ENCODE peak calls at places on chromosomes 1 and 21, in eight cellular contexts. W, P, V, I, E, M, S and F are unnamed samples.

GRCh38 chr1:24795236-24795635 is 50.0 kb downstream of the CLIC4 start:
- DNase-seq in W (no peak), P (no peak), V (no peak), I (peak; percentile 51), E (no peak), M (no peak), S (no peak), F (no peak)

GRCh38 chr1:14815175-14815882 is 216.8 kb downstream of the KAZN start:
- DNase-seq in W (no peak), P (no peak), V (no peak), I (no peak), E (no peak), M (no peak), S (no peak), F (no peak)

GRCh38 chr1:83998205-83998598 is 730 bp downstream of the TTLL7 start:
- DNase-seq in W (peak; percentile 9), P (no peak), V (no peak), I (peak; percentile 33), E (no peak), M (no peak), S (no peak), F (no peak)

GRCh38 chr1:12129624-12130023 is 37.2 kb upstream of the TNFRSF1B start:
- DNase-seq in W (no peak), P (no peak), V (no peak), I (no peak), E (no peak), M (no peak), S (no peak), F (no peak)

GRCh38 chr21:42653492-42654061 is at the start of gene PDE9A:
- DNase-seq in W (no peak), P (no peak), V (peak; percentile 86), I (no peak), E (peak; percentile 36), M (no peak), S (no peak), F (no peak)

GRCh38 chr1:76006234-76006633 is 68.3 kb upstream of the ST6GALNAC3 start:
- DNase-seq in W (peak; percentile 94), P (no peak), V (no peak), I (peak; percentile 49), E (no peak), M (no peak), S (peak; percentile 65), F (no peak)

GRCh38 chr1:176855434-176855745 is 309.1 kb downstream of the ASTN1 start:
- DNase-seq in W (no peak), P (no peak), V (no peak), I (no peak), E (no peak), M (no peak), S (no peak), F (no peak)

GRCh38 chr1:116112388-116113140 is 1.4 kb downstream of the MAB21L3 start:
- DNase-seq in W (no peak), P (no peak), V (no peak), I (no peak), E (no peak), M (no peak), S (no peak), F (no peak)

GRCh38 chr21:33314096-33314495 is 10.7 kb upstream of the IFNAR1 start:
- DNase-seq in W (no peak), P (no peak), V (no peak), I (peak; percentile 22), E (no peak), M (no peak), S (no peak), F (peak; percentile 40)

DNA sequence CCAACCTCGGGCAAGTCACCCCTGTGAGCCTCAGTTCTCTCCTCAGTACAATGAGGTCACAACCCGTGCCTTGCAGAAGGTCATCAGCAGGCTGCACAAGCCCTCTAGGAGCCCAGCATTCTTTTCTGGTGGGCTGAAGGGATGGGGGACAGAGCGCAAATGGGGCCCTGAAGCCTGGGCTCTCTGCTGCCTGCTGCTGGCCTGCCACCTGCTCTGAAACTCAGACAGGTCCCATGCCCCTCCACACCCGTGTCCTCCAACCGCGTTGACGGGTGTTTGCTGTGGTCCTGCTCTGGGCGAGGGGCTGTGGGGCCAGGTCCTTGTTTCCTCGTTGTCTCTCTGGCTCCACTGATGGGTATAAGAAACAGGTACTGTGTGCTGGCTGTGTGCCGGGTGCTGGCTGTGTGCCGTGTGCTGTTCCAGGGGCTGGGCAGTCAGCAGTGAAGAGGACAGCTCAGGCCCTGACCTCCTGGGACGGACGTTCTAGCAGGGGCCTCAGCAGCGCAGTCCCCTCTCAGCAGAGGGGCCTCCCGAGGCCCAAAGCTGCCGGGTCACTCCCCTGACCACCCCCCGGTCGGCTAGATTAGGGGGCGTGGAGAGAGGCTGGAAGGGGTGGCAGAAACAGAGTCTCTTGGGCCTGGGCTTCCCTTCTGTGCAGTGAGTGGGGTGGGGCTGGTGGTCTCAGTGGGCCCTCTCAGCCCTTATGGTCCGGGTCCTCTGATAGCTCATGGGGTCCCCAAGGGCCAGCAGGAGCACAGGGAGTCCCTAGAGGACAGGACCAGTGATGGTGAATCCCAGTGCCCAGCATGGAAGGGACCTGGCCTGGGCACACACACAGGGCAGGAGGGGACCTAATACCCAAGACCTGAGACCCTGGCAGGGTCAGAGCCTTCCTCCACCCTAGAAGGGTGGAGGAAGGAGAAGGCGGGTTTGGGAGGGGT is 42.1 kb downstream of the DMRTB1 start:
- DNase-seq in W (no peak), P (no peak), V (peak; percentile 79), I (no peak), E (no peak), M (no peak), S (no peak), F (no peak)
- TF ChIP-seq CTCF in W (no peak), P (no peak), V (no peak), I (no peak), E (no peak), M (no peak), S (no peak), F (no peak)

GRCh38 chr1:109482796-109483638 is 688 bp upstream of the ATXN7L2 start:
- DNase-seq in W (no peak), P (peak; percentile 41), V (peak; percentile 89), I (no peak), E (peak; percentile 36), M (no peak), S (no peak), F (no peak)

GRCh38 chr1:109484519-109484975 is 842 bp downstream of the ATXN7L2 start:
- DNase-seq in W (no peak), P (no peak), V (peak; percentile 65), I (no peak), E (no peak), M (no peak), S (no peak), F (no peak)

GRCh38 chr1:109482242-109482641 is 1.5 kb upstream of the ATXN7L2 start:
- DNase-seq in W (no peak), P (no peak), V (no peak), I (no peak), E (no peak), M (no peak), S (no peak), F (no peak)

GRCh38 chr1:109483658-109484518 is at the start of gene ATXN7L2:
- DNase-seq in W (peak; percentile 92), P (peak; percentile 84), V (peak; percentile 100), I (peak; percentile 91), E (peak; percentile 94), M (peak; percentile 92), S (peak; percentile 86), F (no peak)

GRCh38 chr1:109485001-109485400 is 1.3 kb downstream of the ATXN7L2 start:
- DNase-seq in W (no peak), P (no peak), V (no peak), I (no peak), E (no peak), M (no peak), S (no peak), F (no peak)
- H3K4me3 ChIP-seq in W (no peak overlapping the region), P (peak overlapping the region; percentile 84), V (peak overlapping the region; percentile 93), I (peak overlapping the region; percentile 80), E (peak overlapping the region; percentile 78), M (no peak overlapping the region), S (peak overlapping the region; percentile 91), F (peak overlapping the region; percentile 82)

DNA sequence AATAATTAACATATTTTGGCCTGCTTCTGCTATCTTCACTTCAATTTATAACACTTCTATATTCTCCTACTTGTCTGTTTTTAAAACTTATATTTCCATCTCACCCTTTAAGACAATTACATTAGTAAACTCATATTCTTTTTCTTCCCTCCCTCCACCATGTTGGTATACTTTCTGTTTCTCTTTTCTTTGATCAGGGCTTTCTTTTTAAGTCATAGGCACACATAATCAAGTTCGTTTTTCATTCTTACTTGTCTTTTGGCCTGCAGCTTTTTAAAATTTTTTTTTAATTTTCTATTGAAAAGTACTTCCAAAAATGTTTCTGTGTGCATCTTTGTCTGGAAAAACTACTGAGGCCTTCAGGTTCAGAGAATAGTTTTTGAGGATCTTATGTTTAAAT is 2.3 kb downstream of the PYHIN1 start:
- DNase-seq in W (no peak), P (no peak), V (no peak), I (no peak), E (no peak), M (no peak), S (no peak), F (no peak)
- TF ChIP-seq CTCF in W (no peak), P (no peak), V (no peak), I (no peak), E (no peak), M (no peak), S (no peak), F (no peak)

GRCh38 chr1:223711838-223712183 is 528 bp upstream of the CAPN2 start:
- DNase-seq in W (no peak), P (no peak), V (no peak), I (no peak), E (no peak), M (no peak), S (peak; percentile 47), F (no peak)
- H3K4me3 ChIP-seq in W (peak overlapping the region; percentile 32), P (peak overlapping the region; percentile 80), V (peak overlapping the region; percentile 83), I (peak overlapping the region; percentile 31), E (peak overlapping the region; percentile 79), M (peak overlapping the region; percentile 81), S (peak overlapping the region; percentile 92), F (peak overlapping the region; percentile 54)